ENCODE peak calls at places on chromosomes 5 and 9, in five cellular contexts. X is HFFc6, D is dermis blood vessel endothelial cell, V is GM10248, Z is cardiac septum. O is an unnamed sample.

GRCh38 chr9:103397868-103398600 is 402.9 kb downstream of the CYLC2 start:
- DNase-seq in X (peak), D (peak), V (peak), Z (no peak), O (peak)

GRCh38 chr9:27414215-27414731 is 109.8 kb upstream of the IFNK start:
- DNase-seq in X (no peak), D (no peak), V (no peak), Z (no peak), O (no peak)

GRCh38 chr9:83706703-83707517 is 848 bp downstream of the UBQLN1 start:
- DNase-seq in X (no peak), D (peak), V (peak), Z (peak), O (peak)

GRCh38 chr9:5784526-5785315 is 48.2 kb downstream of the ERMP1 start:
- DNase-seq in X (peak), D (no peak), V (no peak), Z (no peak), O (no peak)

GRCh38 chr9:85685081-85685480 is 56.7 kb downstream of the AGTPBP1 start:
- DNase-seq in X (no peak), D (no peak), V (no peak), Z (no peak), O (no peak)

GRCh38 chr5:42579320-42579719 is 156.1 kb downstream of the GHR start:
- DNase-seq in X (no peak), D (no peak), V (no peak), Z (no peak), O (no peak)

GRCh38 chr9:35757527-35758275 is 3.6 kb upstream of the MSMP start:
- DNase-seq in X (no peak), D (peak), V (peak), Z (no peak), O (peak)

GRCh38 chr9:33129886-33130284 is 37.3 kb downstream of the B4GALT1 start:
- DNase-seq in X (no peak), D (no peak), V (peak), Z (no peak), O (no peak)

O was measured in GM13977.